ENCODE peak calls at places on chromosomes 13 and 19, in eight cellular contexts. O is stimulated activated CD8-positive, alpha-beta memory T cell treated with anti-CD3 and anti-CD28 coated beads, Interleukin-4, amount 100 ng/mL, for 1 hour; I is RWPE2; D is cardiac muscle cell; W is HCT116; L is T follicular helper cell; X is NT2/D1; R is Kasumi-1. F is an unnamed sample.

GRCh38 chr13:100301418-100301817 is 212.5 kb downstream of the PCCA start:
- DNase-seq in O (no peak), I (no peak), D (peak; percentile 13), W (no peak), L (no peak), X (no peak), R (no peak), F (no peak)

GRCh38 chr13:43662976-43663375 is 123.8 kb downstream of the ENOX1 start:
- DNase-seq in O (no peak), I (no peak), D (no peak), W (no peak), L (no peak), X (no peak), R (no peak), F (no peak)

GRCh38 chr19:38647966-38648788 is 728 bp downstream of the ACTN4 start:
- DNase-seq in O (no peak), I (no peak), D (peak; percentile 29), W (no peak), L (no peak), X (no peak), R (no peak), F (no peak)

GRCh38 chr19:9431475-9431874 is 3.9 kb downstream of the ZNF266 start:
- DNase-seq in O (no peak), I (no peak), D (peak; percentile 4), W (no peak), L (peak; percentile 1), X (peak; percentile 51), R (no peak), F (peak; percentile 61)

GRCh38 chr19:38391911-38392464 is 3.5 kb downstream of the SPRED3 start:
- DNase-seq in O (no peak), I (no peak), D (no peak), W (no peak), L (no peak), X (no peak), R (no peak), F (no peak)

GRCh38 chr13:110580800-110581199 is 19.3 kb upstream of the RAB20 start:
- DNase-seq in O (no peak), I (no peak), D (no peak), W (no peak), L (no peak), X (no peak), R (peak; percentile 12), F (no peak)

GRCh38 chr13:76980075-76980718 is 11.7 kb upstream of the CLN5 start:
- DNase-seq in O (peak; percentile 67), I (peak; percentile 62), D (peak; percentile 86), W (peak; percentile 43), L (peak; percentile 75), X (peak; percentile 68), R (peak; percentile 29), F (peak; percentile 33)

GRCh38 chr13:43874512-43875092 is 4.9 kb downstream of the CCDC122 start:
- DNase-seq in O (no peak), I (no peak), D (peak; percentile 27), W (no peak), L (no peak), X (no peak), R (peak; percentile 72), F (no peak)

GRCh38 chr19:50003810-50004419 is 21.3 kb downstream of the VRK3 start:
- DNase-seq in O (no peak), I (no peak), D (no peak), W (peak; percentile 73), L (no peak), X (no peak), R (peak; percentile 69), F (no peak)

GRCh38 chr13:99421271-99421670 is 80.0 kb upstream of the TM9SF2 start:
- DNase-seq in O (no peak), I (no peak), D (no peak), W (no peak), L (no peak), X (no peak), R (no peak), F (no peak)

GRCh38 chr13:72555601-72556000 is 171.8 kb downstream of the MZT1 start:
- DNase-seq in O (no peak), I (no peak), D (no peak), W (no peak), L (no peak), X (no peak), R (no peak), F (no peak)

GRCh38 chr13:21674271-21675009 is 3.6 kb downstream of the FGF9 start:
- DNase-seq in O (no peak), I (no peak), D (peak; percentile 66), W (no peak), L (no peak), X (no peak), R (no peak), F (no peak)